ENCODE peak calls at places on chromosomes 7 and 10, in four cellular contexts. W, R, V and B are unnamed samples.

GRCh38 chr10:12412671-12413368 is 63.5 kb downstream of the CAMK1D start:
- DNase-seq in W (no peak), R (no peak), V (no peak), B (no peak)

GRCh38 chr10:130393342-130393741 is 257.2 kb downstream of the GLRX3 start:
- DNase-seq in W (no peak), R (no peak), V (no peak), B (no peak)

GRCh38 chr10:71888623-71889387 is 37.8 kb upstream of the PSAP start:
- DNase-seq in W (peak; percentile 7), R (peak; percentile 78), V (peak; percentile 44), B (peak; percentile 61)

GRCh38 chr10:73871915-73872710 is 2.2 kb downstream of the CAMK2G start:
- DNase-seq in W (no peak), R (peak; percentile 86), V (no peak), B (no peak)

GRCh38 chr7:14233026-14233897 is 243.8 kb upstream of the ETV1 start:
- DNase-seq in W (no peak), R (no peak), V (no peak), B (no peak)

GRCh38 chr10:103951183-103951582 is 15.8 kb upstream of the SLK start:
- DNase-seq in W (no peak), R (no peak), V (no peak), B (no peak)

GRCh38 chr10:109882251-109883057 is 40.9 kb downstream of the XPNPEP1 start:
- DNase-seq in W (no peak), R (no peak), V (no peak), B (no peak)

GRCh38 chr10:112375721-112376577 is 2.0 kb downstream of the ACSL5 start:
- DNase-seq in W (no peak), R (peak; percentile 69), V (no peak), B (no peak)

GRCh38 chr7:95509199-95509598 is 23.5 kb downstream of the ASB4 start:
- DNase-seq in W (peak; percentile 89), R (no peak), V (no peak), B (no peak)

GRCh38 chr10:79425074-79425532 is 20.3 kb downstream of the ZCCHC24 start:
- DNase-seq in W (no peak), R (no peak), V (no peak), B (no peak)

GRCh38 chr10:15780353-15781135 is 60.8 kb upstream of the ITGA8 start:
- DNase-seq in W (peak; percentile 52), R (no peak), V (no peak), B (no peak)

GRCh38 chr10:129972966-129973673 is 9.0 kb upstream of the EBF3 start:
- DNase-seq in W (no peak), R (no peak), V (no peak), B (no peak)

GRCh38 chr7:69169356-69169755 is 428.9 kb upstream of the AUTS2 start:
- DNase-seq in W (no peak), R (no peak), V (no peak), B (no peak)

GRCh38 chr7:121126801-121127534 is 138.5 kb downstream of the CPED1 start:
- DNase-seq in W (peak; percentile 1), R (peak; percentile 59), V (no peak), B (no peak)

GRCh38 chr10:33657154-33657900 is 322.9 kb upstream of the NRP1 start:
- DNase-seq in W (peak; percentile 50), R (peak; percentile 15), V (no peak), B (no peak)

GRCh38 chr7:150404785-150405583 is 25.9 kb downstream of the ZNF775 start:
- DNase-seq in W (peak; percentile 68), R (peak; percentile 92), V (peak; percentile 37), B (peak; percentile 49)

GRCh38 chr7:115838829-115839228 is 191.7 kb downstream of the TFEC start:
- DNase-seq in W (no peak), R (no peak), V (no peak), B (peak; percentile 52)

GRCh38 chr10:30894221-30894620 is 137.4 kb downstream of the ZNF438 start:
- DNase-seq in W (no peak), R (no peak), V (no peak), B (no peak)

GRCh38 chr10:95832216-95833037 is 75.3 kb upstream of the CC2D2B start:
- DNase-seq in W (no peak), R (no peak), V (no peak), B (no peak)

GRCh38 chr10:73992899-73993788 is 4.8 kb upstream of the VCL start:
- DNase-seq in W (no peak), R (no peak), V (no peak), B (no peak)

GRCh38 chr10:58994226-58995057 is 182.0 kb upstream of the PHYHIPL start:
- DNase-seq in W (no peak), R (no peak), V (no peak), B (no peak)

GRCh38 chr10:115065731-115066130 is 27.4 kb upstream of the ATRNL1 start:
- DNase-seq in W (no peak), R (no peak), V (no peak), B (no peak)

GRCh38 chr7:136687693-136688322 is 180.6 kb upstream of the CHRM2 start:
- DNase-seq in W (peak; percentile 5), R (peak; percentile 26), V (no peak), B (no peak)

GRCh38 chr7:135076882-135077281 is 71.0 kb upstream of the TMEM140 start:
- DNase-seq in W (no peak), R (no peak), V (no peak), B (no peak)

GRCh38 chr10:113945075-113945686 is 90.7 kb downstream of the NHLRC2 start:
- DNase-seq in W (no peak), R (peak; percentile 83), V (peak; percentile 21), B (no peak)

GRCh38 chr7:85261341-85261740 is 74.5 kb upstream of the SEMA3D start:
- DNase-seq in W (no peak), R (no peak), V (peak; percentile 10), B (no peak)

GRCh38 chr7:121621947-121622346 is 225.8 kb upstream of the FAM3C start:
- DNase-seq in W (no peak), R (no peak), V (no peak), B (no peak)

GRCh38 chr10:105769248-105770184 is 1128.4 kb downstream of the SORCS3 start:
- DNase-seq in W (no peak), R (peak; percentile 9), V (no peak), B (no peak)

GRCh38 chr10:121288864-121289659 is 309.2 kb downstream of the FGFR2 start:
- DNase-seq in W (no peak), R (no peak), V (no peak), B (no peak)

GRCh38 chr7:22110227-22110839 is 164.6 kb upstream of the CDCA7L start:
- DNase-seq in W (peak; percentile 78), R (peak; percentile 65), V (peak; percentile 49), B (peak; percentile 76)

GRCh38 chr7:61576-62360 is 130.6 kb upstream of the FAM20C start:
- DNase-seq in W (no peak), R (no peak), V (no peak), B (no peak)

GRCh38 chr10:4982764-4983226 is 19.6 kb downstream of the AKR1C1 start:
- DNase-seq in W (no peak), R (peak; percentile 42), V (no peak), B (no peak)

GRCh38 chr7:148621563-148621962 is 31.0 kb downstream of the C7orf33 start:
- DNase-seq in W (no peak), R (no peak), V (no peak), B (no peak)

GRCh38 chr7:5620459-5620881 is 161.0 kb downstream of the RNF216 start:
- DNase-seq in W (no peak), R (no peak), V (no peak), B (no peak)

GRCh38 chr7:86978804-86979506 is 80.5 kb downstream of the ELAPOR2 start:
- DNase-seq in W (no peak), R (no peak), V (no peak), B (no peak)

GRCh38 chr7:26588511-26588910 is 275.9 kb downstream of the SKAP2 start:
- DNase-seq in W (no peak), R (no peak), V (no peak), B (no peak)

GRCh38 chr10:29023678-29024077 is 265.2 kb upstream of the LYZL1 start:
- DNase-seq in W (no peak), R (no peak), V (no peak), B (no peak)

GRCh38 chr10:110408203-110408871 is 89.4 kb upstream of the DUSP5 start:
- DNase-seq in W (no peak), R (peak; percentile 86), V (no peak), B (no peak)

GRCh38 chr10:100209303-100209702 is 20.1 kb downstream of the CHUK start:
- DNase-seq in W (no peak), R (no peak), V (no peak), B (no peak)